ENCODE peak calls at places on chromosomes 12 and 14, in four cellular contexts. One of them, this sample, is unnamed.

GRCh38 chr12:69415471-69416275 is 54.5 kb upstream of the FRS2 start:
- DNase-seq in HEK293T: peak; percentile 56
- DNase-seq in K562: peak; percentile 55
- DNase-seq in HepG2: peak; percentile 68
- DNase-seq in this sample: peak; percentile 47

GRCh38 chr12:96720363-96720705 is 186.7 kb upstream of the NEDD1 start:
- DNase-seq in HEK293T: peak; percentile 9
- DNase-seq in K562: no peak
- DNase-seq in HepG2: no peak
- DNase-seq in this sample: peak; percentile 43

GRCh38 chr14:41605550-41606248 is 977 bp upstream of the LRFN5 start:
- DNase-seq in HEK293T: peak; percentile 23
- DNase-seq in K562: no peak
- DNase-seq in HepG2: no peak
- DNase-seq in this sample: peak; percentile 76

GRCh38 chr12:124744659-124745467 is 118.8 kb downstream of the SCARB1 start:
- DNase-seq in HEK293T: peak; percentile 85
- DNase-seq in K562: peak; percentile 85
- DNase-seq in HepG2: peak; percentile 78
- DNase-seq in this sample: peak; percentile 59

GRCh38 chr14:93186961-93187360 is 1.8 kb downstream of the LYSET start:
- DNase-seq in HEK293T: no peak
- DNase-seq in K562: no peak
- DNase-seq in HepG2: no peak
- DNase-seq in this sample: no peak

GRCh38 chr12:124369055-124369900 is 74.4 kb downstream of the RFLNA start:
- DNase-seq in HEK293T: no peak
- DNase-seq in K562: no peak
- DNase-seq in HepG2: peak; percentile 69
- DNase-seq in this sample: no peak

GRCh38 chr12:104609083-104609844 is 152.5 kb downstream of the CHST11 start:
- DNase-seq in HEK293T: no peak
- DNase-seq in K562: no peak
- DNase-seq in HepG2: no peak
- DNase-seq in this sample: no peak

GRCh38 chr12:115771065-115771464 is 506.4 kb downstream of the MED13L start:
- DNase-seq in HEK293T: peak; percentile 18
- DNase-seq in K562: no peak
- DNase-seq in HepG2: peak; percentile 33
- DNase-seq in this sample: no peak

GRCh38 chr12:38664661-38665269 is 240.6 kb downstream of the CPNE8 start:
- DNase-seq in HEK293T: peak; percentile 10
- DNase-seq in K562: peak; percentile 25
- DNase-seq in HepG2: peak; percentile 16
- DNase-seq in this sample: peak; percentile 23

GRCh38 chr14:64983439-64984310 is 3.0 kb upstream of the FNTB start:
- DNase-seq in HEK293T: peak; percentile 41
- DNase-seq in K562: peak; percentile 57
- DNase-seq in HepG2: peak; percentile 45
- DNase-seq in this sample: no peak

GRCh38 chr12:75600146-75600545 is 88.7 kb upstream of the KRR1 start:
- DNase-seq in HEK293T: no peak
- DNase-seq in K562: no peak
- DNase-seq in HepG2: no peak
- DNase-seq in this sample: no peak

GRCh38 chr12:29428630-29429029 is 47.7 kb upstream of the ERGIC2 start:
- DNase-seq in HEK293T: no peak
- DNase-seq in K562: peak; percentile 6
- DNase-seq in HepG2: no peak
- DNase-seq in this sample: no peak

GRCh38 chr12:56836800-56837663 is 73.9 kb downstream of the HSD17B6 start:
- DNase-seq in HEK293T: no peak
- DNase-seq in K562: peak; percentile 41
- DNase-seq in HepG2: no peak
- DNase-seq in this sample: no peak

GRCh38 chr12:52580496-52580895 is 6.9 kb upstream of the KRT74 start:
- DNase-seq in HEK293T: no peak
- DNase-seq in K562: no peak
- DNase-seq in HepG2: no peak
- DNase-seq in this sample: no peak

GRCh38 chr12:100138048-100138907 is 4.4 kb downstream of the BLTP3B start:
- DNase-seq in HEK293T: no peak
- DNase-seq in K562: peak; percentile 41
- DNase-seq in HepG2: no peak
- DNase-seq in this sample: no peak

GRCh38 chr12:126219654-126220279 is 1154.5 kb downstream of the AACS start:
- DNase-seq in HEK293T: no peak
- DNase-seq in K562: no peak
- DNase-seq in HepG2: no peak
- DNase-seq in this sample: no peak

GRCh38 chr12:77032406-77032805 is 33.0 kb downstream of the E2F7 start:
- DNase-seq in HEK293T: no peak
- DNase-seq in K562: no peak
- DNase-seq in HepG2: no peak
- DNase-seq in this sample: no peak

GRCh38 chr12:49298160-49298559 is 3.2 kb downstream of the PRPH start:
- DNase-seq in HEK293T: no peak
- DNase-seq in K562: no peak
- DNase-seq in HepG2: no peak
- DNase-seq in this sample: no peak
- TF ChIP-seq SP1 in HEK293T: no peak
- TF ChIP-seq SP1 in K562: no peak
- TF ChIP-seq SP1 in HepG2: no peak
- TF ChIP-seq SP1 in this sample: no peak

DNA sequence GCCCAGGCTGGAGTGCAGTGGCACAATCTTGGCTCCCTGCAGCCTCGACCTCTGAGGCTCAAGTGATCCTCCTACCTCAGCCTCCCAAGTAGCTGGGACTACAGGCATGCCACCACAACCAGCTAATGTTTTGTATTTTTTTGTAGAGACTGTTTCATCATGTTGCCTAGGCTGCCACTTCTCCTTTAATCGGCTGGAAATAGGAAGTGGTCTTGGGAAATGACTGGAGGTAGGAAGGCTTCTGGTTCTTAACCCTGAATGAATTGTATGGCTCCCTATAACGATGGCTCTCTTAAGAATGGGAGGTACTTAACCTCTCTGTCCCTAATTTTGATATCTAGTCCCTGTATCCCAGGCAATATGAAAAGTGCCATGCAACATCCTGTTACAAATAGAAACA is 113.9 kb upstream of the USP15 start:
- DNase-seq in HEK293T: no peak
- DNase-seq in K562: no peak
- DNase-seq in HepG2: no peak
- DNase-seq in this sample: no peak
- TF ChIP-seq ELF4 in HEK293T: no peak
- TF ChIP-seq ELF4 in K562: no peak
- TF ChIP-seq ELF4 in HepG2: no peak
- TF ChIP-seq ELF4 in this sample: no peak

GRCh38 chr14:61876362-61877049 is 114.3 kb downstream of the SNAPC1 start:
- DNase-seq in HEK293T: no peak
- DNase-seq in K562: no peak
- DNase-seq in HepG2: no peak
- DNase-seq in this sample: no peak

GRCh38 chr14:61875483-61875882 is 113.3 kb downstream of the SNAPC1 start:
- DNase-seq in HEK293T: no peak
- DNase-seq in K562: no peak
- DNase-seq in HepG2: no peak
- DNase-seq in this sample: no peak

GRCh38 chr14:61877050-61877390 is 114.8 kb downstream of the SNAPC1 start:
- DNase-seq in HEK293T: no peak
- DNase-seq in K562: no peak
- DNase-seq in HepG2: no peak
- DNase-seq in this sample: no peak

GRCh38 chr14:61870163-61870562 is 107.9 kb downstream of the SNAPC1 start:
- DNase-seq in HEK293T: no peak
- DNase-seq in K562: no peak
- DNase-seq in HepG2: no peak
- DNase-seq in this sample: no peak

DNA sequence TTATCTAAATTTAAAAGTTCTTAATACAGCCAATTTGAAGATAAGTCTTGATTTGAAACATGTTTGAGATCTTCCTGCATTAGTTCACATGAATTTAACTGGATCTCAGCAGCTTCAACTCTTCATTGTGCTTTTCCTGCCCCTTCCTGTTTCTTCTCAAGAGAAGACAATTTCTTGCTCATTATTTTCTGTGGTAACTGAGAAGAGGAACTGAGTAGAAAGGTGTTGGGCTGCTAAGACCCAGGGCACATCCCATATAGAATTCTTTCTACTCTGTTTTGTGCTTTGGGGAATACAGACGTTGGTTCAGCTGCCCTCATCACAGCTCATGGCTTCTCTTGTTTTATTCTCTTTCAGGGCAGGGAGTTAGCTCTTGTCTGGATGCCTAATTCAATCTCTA is 110.2 kb downstream of the SNAPC1 start:
- DNase-seq in HEK293T: no peak
- DNase-seq in K562: no peak
- DNase-seq in HepG2: no peak
- DNase-seq in this sample: no peak
- TF ChIP-seq SP1 in HEK293T: no peak
- TF ChIP-seq SP1 in K562: no peak
- TF ChIP-seq SP1 in HepG2: no peak
- TF ChIP-seq SP1 in this sample: no peak

GRCh38 chr14:89574420-89574819 is 157.4 kb upstream of the FOXN3 start:
- DNase-seq in HEK293T: no peak
- DNase-seq in K562: no peak
- DNase-seq in HepG2: no peak
- DNase-seq in this sample: no peak
- TF ChIP-seq ELF4 in HEK293T: no peak
- TF ChIP-seq ELF4 in K562: no peak
- TF ChIP-seq ELF4 in HepG2: no peak
- TF ChIP-seq ELF4 in this sample: no peak

GRCh38 chr12:9022592-9022991 is 33.2 kb downstream of the KLRG1 start:
- DNase-seq in HEK293T: no peak
- DNase-seq in K562: no peak
- DNase-seq in HepG2: no peak
- DNase-seq in this sample: no peak
- TF ChIP-seq SP1 in HEK293T: no peak
- TF ChIP-seq SP1 in K562: no peak
- TF ChIP-seq SP1 in HepG2: no peak
- TF ChIP-seq SP1 in this sample: no peak

GRCh38 chr14:69636051-69636639 is 24.7 kb downstream of the SUSD6 start:
- DNase-seq in HEK293T: no peak
- DNase-seq in K562: no peak
- DNase-seq in HepG2: no peak
- DNase-seq in this sample: no peak
- TF ChIP-seq ELF4 in HEK293T: no peak
- TF ChIP-seq ELF4 in K562: no peak
- TF ChIP-seq ELF4 in HepG2: no peak
- TF ChIP-seq ELF4 in this sample: no peak

This sample was measured in WTC11.